ENCODE peak calls at places on chromosome 17, in seven cellular contexts. G is HTR-8/SVneo, X is NCI-H460, V is NCI-H1092 treated with DMSO at 0.1 percent for 48 hours, R is NCI-H1694 treated with DMSO at 0.1 percent for 48 hours, T is neural progenitor cell, Y is NCI-H510A treated with DMSO at 0.1 percent for 48 hours. C is an unnamed sample.

GRCh38 chr17:58615768-58616659 is 75.8 kb downstream of the TEX14 start:
- DNase-seq in G (no peak), X (no peak), V (no peak), R (no peak), T (no peak), Y (no peak), C (no peak)

GRCh38 chr17:73782641-73783381 is 138.6 kb upstream of the SDK2 start:
- DNase-seq in G (no peak), X (no peak), V (no peak), R (no peak), T (peak), Y (peak), C (no peak)

GRCh38 chr17:45951941-45952340 is 47.1 kb upstream of the STH start:
- DNase-seq in G (no peak), X (no peak), V (no peak), R (no peak), T (no peak), Y (no peak), C (no peak)

GRCh38 chr17:29905086-29905878 is 24.7 kb downstream of the SSH2 start:
- DNase-seq in G (no peak), X (no peak), V (no peak), R (no peak), T (no peak), Y (no peak), C (no peak)

GRCh38 chr17:50213026-50214015 is 11.9 kb upstream of the COL1A1 start:
- DNase-seq in G (no peak), X (no peak), V (no peak), R (peak), T (peak), Y (no peak), C (no peak)

GRCh38 chr17:1289695-1290094 is 10.2 kb downstream of the TRARG1 start:
- DNase-seq in G (no peak), X (no peak), V (no peak), R (no peak), T (no peak), Y (no peak), C (no peak)

GRCh38 chr17:49471089-49471683 is 23.9 kb upstream of the NGFR start:
- DNase-seq in G (no peak), X (no peak), V (peak), R (no peak), T (peak), Y (no peak), C (no peak)

GRCh38 chr17:2925011-2925410 is 128.8 kb downstream of the RAP1GAP2 start:
- DNase-seq in G (no peak), X (no peak), V (no peak), R (no peak), T (no peak), Y (no peak), C (no peak)

GRCh38 chr17:57959929-57960328 is 4.7 kb upstream of the CUEDC1 start:
- DNase-seq in G (no peak), X (no peak), V (no peak), R (no peak), T (no peak), Y (no peak), C (no peak)

GRCh38 chr17:76791053-76791980 is 53.4 kb downstream of the MFSD11 start:
- DNase-seq in G (peak), X (no peak), V (no peak), R (peak), T (no peak), Y (no peak), C (peak)

GRCh38 chr17:73710095-73710592 is 65.9 kb upstream of the SDK2 start:
- DNase-seq in G (peak), X (peak), V (peak), R (peak), T (peak), Y (peak), C (no peak)

GRCh38 chr17:72254808-72255449 is 134.1 kb downstream of the SOX9 start:
- DNase-seq in G (no peak), X (no peak), V (no peak), R (no peak), T (no peak), Y (no peak), C (no peak)

GRCh38 chr17:30805944-30806456 is 18.5 kb downstream of the CRLF3 start:
- DNase-seq in G (no peak), X (no peak), V (no peak), R (no peak), T (no peak), Y (no peak), C (no peak)

GRCh38 chr17:30393491-30393890 is 14.8 kb downstream of the CPD start:
- DNase-seq in G (no peak), X (no peak), V (no peak), R (peak), T (no peak), Y (no peak), C (no peak)

GRCh38 chr17:79033741-79034501 is 10.0 kb downstream of the C1QTNF1 start:
- DNase-seq in G (no peak), X (no peak), V (peak), R (peak), T (no peak), Y (no peak), C (no peak)

GRCh38 chr17:65463242-65463641 is 98.2 kb downstream of the AXIN2 start:
- DNase-seq in G (no peak), X (no peak), V (no peak), R (no peak), T (no peak), Y (no peak), C (no peak)

GRCh38 chr17:80647746-80648145 is 103.1 kb downstream of the RPTOR start:
- DNase-seq in G (peak), X (no peak), V (no peak), R (no peak), T (no peak), Y (no peak), C (peak)

GRCh38 chr17:42548070-42548837 is 4.5 kb upstream of the HSD17B1 start:
- DNase-seq in G (peak), X (peak), V (peak), R (no peak), T (peak), Y (peak), C (no peak)

GRCh38 chr17:4476017-4476416 is 22.7 kb upstream of the SPNS2 start:
- DNase-seq in G (no peak), X (no peak), V (no peak), R (no peak), T (no peak), Y (no peak), C (no peak)

C was measured in amniotic stem cell.